ENCODE peak calls at places on chromosomes 11 and 22, in six cellular contexts. One of them, this sample, is unnamed.

GRCh38 chr22:27512283-27512761 is 289.2 kb downstream of the MN1 start:
- ATAC-seq in upper lobe of left lung: peak; percentile 83
- ATAC-seq in K562: no peak
- ATAC-seq in GM12878: no peak
- ATAC-seq in A549: no peak
- ATAC-seq in HepG2: no peak
- ATAC-seq in this sample: peak; percentile 79

GRCh38 chr11:77589181-77589520 is 602 bp upstream of the AQP11 start:
- ATAC-seq in K562: peak; percentile 56
- ATAC-seq in HepG2: peak; percentile 8
- ATAC-seq in A549: peak; percentile 48
- ATAC-seq in GM12878: peak; percentile 27
- ATAC-seq in upper lobe of left lung: no peak
- ATAC-seq in this sample: no peak

GRCh38 chr11:57648791-57649735 is 649 bp downstream of the YPEL4 start:
- ATAC-seq in HepG2: no peak
- ATAC-seq in A549: peak; percentile 40
- ATAC-seq in upper lobe of left lung: peak; percentile 7
- ATAC-seq in GM12878: no peak
- ATAC-seq in K562: no peak
- ATAC-seq in this sample: no peak

GRCh38 chr11:69670158-69670845 is 4.9 kb downstream of the LTO1 start:
- ATAC-seq in K562: peak; percentile 79
- ATAC-seq in HepG2: peak; percentile 52
- ATAC-seq in A549: peak; percentile 81
- ATAC-seq in upper lobe of left lung: peak; percentile 68
- ATAC-seq in GM12878: peak; percentile 60
- ATAC-seq in this sample: peak; percentile 72

GRCh38 chr22:37088750-37089408 is 20.6 kb downstream of the TMPRSS6 start:
- ATAC-seq in GM12878: peak; percentile 49
- ATAC-seq in K562: no peak
- ATAC-seq in upper lobe of left lung: no peak
- ATAC-seq in A549: no peak
- ATAC-seq in HepG2: no peak
- ATAC-seq in this sample: no peak

GRCh38 chr11:85923455-85923854 is 68.3 kb downstream of the CCDC83 start:
- ATAC-seq in HepG2: peak; percentile 76
- ATAC-seq in K562: no peak
- ATAC-seq in GM12878: no peak
- ATAC-seq in A549: no peak
- ATAC-seq in upper lobe of left lung: no peak
- ATAC-seq in this sample: no peak

GRCh38 chr11:498297-499181 is 8.5 kb downstream of the RNH1 start:
- ATAC-seq in upper lobe of left lung: no peak
- ATAC-seq in HepG2: no peak
- ATAC-seq in A549: no peak
- ATAC-seq in GM12878: no peak
- ATAC-seq in K562: no peak
- ATAC-seq in this sample: no peak

GRCh38 chr22:42473484-42474193 is 41.4 kb upstream of the NFAM1 start:
- ATAC-seq in K562: peak; percentile 84
- ATAC-seq in HepG2: peak; percentile 79
- ATAC-seq in GM12878: peak; percentile 89
- ATAC-seq in upper lobe of left lung: peak; percentile 63
- ATAC-seq in A549: peak; percentile 83
- ATAC-seq in this sample: no peak

GRCh38 chr11:83441171-83441570 is 155.0 kb upstream of the CCDC90B start:
- ATAC-seq in A549: no peak
- ATAC-seq in K562: no peak
- ATAC-seq in upper lobe of left lung: no peak
- ATAC-seq in GM12878: no peak
- ATAC-seq in HepG2: no peak
- ATAC-seq in this sample: no peak

GRCh38 chr22:46240073-46240472 is 10.0 kb downstream of the CDPF1 start:
- ATAC-seq in HepG2: no peak
- ATAC-seq in GM12878: no peak
- ATAC-seq in K562: no peak
- ATAC-seq in A549: no peak
- ATAC-seq in upper lobe of left lung: no peak
- ATAC-seq in this sample: no peak

GRCh38 chr11:102006835-102007566 is 40.2 kb upstream of the CFAP300 start:
- ATAC-seq in K562: no peak
- ATAC-seq in GM12878: no peak
- ATAC-seq in upper lobe of left lung: no peak
- ATAC-seq in A549: no peak
- ATAC-seq in HepG2: peak; percentile 69
- ATAC-seq in this sample: no peak

GRCh38 chr11:704799-705645 is 1.0 kb upstream of the EPS8L2 start:
- ATAC-seq in upper lobe of left lung: peak; percentile 36
- ATAC-seq in A549: peak; percentile 42
- ATAC-seq in HepG2: peak; percentile 81
- ATAC-seq in GM12878: no peak
- ATAC-seq in K562: no peak
- ATAC-seq in this sample: no peak

GRCh38 chr11:72380132-72380503 is 54.2 kb downstream of the CLPB start:
- ATAC-seq in A549: no peak
- ATAC-seq in HepG2: no peak
- ATAC-seq in upper lobe of left lung: no peak
- ATAC-seq in K562: no peak
- ATAC-seq in GM12878: no peak
- ATAC-seq in this sample: no peak

GRCh38 chr11:14502039-14502438 is 2.4 kb upstream of the COPB1 start:
- ATAC-seq in upper lobe of left lung: no peak
- ATAC-seq in A549: no peak
- ATAC-seq in HepG2: no peak
- ATAC-seq in K562: no peak
- ATAC-seq in GM12878: no peak
- ATAC-seq in this sample: no peak

GRCh38 chr11:18581825-18582224 is 6.7 kb downstream of the UEVLD start:
- ATAC-seq in HepG2: no peak
- ATAC-seq in A549: no peak
- ATAC-seq in GM12878: no peak
- ATAC-seq in upper lobe of left lung: no peak
- ATAC-seq in K562: no peak
- ATAC-seq in this sample: no peak

GRCh38 chr11:95599959-95600586 is 189.5 kb downstream of the FAM76B start:
- ATAC-seq in K562: no peak
- ATAC-seq in upper lobe of left lung: no peak
- ATAC-seq in A549: no peak
- ATAC-seq in GM12878: no peak
- ATAC-seq in HepG2: no peak
- ATAC-seq in this sample: no peak

GRCh38 chr11:95359323-95359656 is 128.3 kb upstream of the SESN3 start:
- ATAC-seq in A549: no peak
- ATAC-seq in upper lobe of left lung: no peak
- ATAC-seq in HepG2: no peak
- ATAC-seq in GM12878: no peak
- ATAC-seq in K562: no peak
- ATAC-seq in this sample: no peak

GRCh38 chr11:5643585-5643984 is 18.8 kb downstream of the TRIM34 start:
- ATAC-seq in K562: no peak
- ATAC-seq in A549: no peak
- ATAC-seq in GM12878: no peak
- ATAC-seq in HepG2: no peak
- ATAC-seq in upper lobe of left lung: no peak
- ATAC-seq in this sample: no peak

GRCh38 chr11:57541099-57541670 is 3.8 kb downstream of the SMTNL1 start:
- ATAC-seq in K562: no peak
- ATAC-seq in A549: no peak
- ATAC-seq in upper lobe of left lung: no peak
- ATAC-seq in GM12878: no peak
- ATAC-seq in HepG2: no peak
- ATAC-seq in this sample: no peak

GRCh38 chr22:46742576-46743221 is 4.6 kb upstream of the CERK start:
- ATAC-seq in upper lobe of left lung: no peak
- ATAC-seq in A549: no peak
- ATAC-seq in GM12878: no peak
- ATAC-seq in K562: no peak
- ATAC-seq in HepG2: no peak
- ATAC-seq in this sample: no peak

GRCh38 chr22:20463324-20464095 is 25.9 kb upstream of the SCARF2 start:
- ATAC-seq in upper lobe of left lung: peak; percentile 48
- ATAC-seq in GM12878: peak; percentile 77
- ATAC-seq in A549: no peak
- ATAC-seq in HepG2: no peak
- ATAC-seq in K562: no peak
- ATAC-seq in this sample: no peak

GRCh38 chr22:38246692-38247091 is 26.1 kb downstream of the TMEM184B start:
- ATAC-seq in GM12878: no peak
- ATAC-seq in HepG2: no peak
- ATAC-seq in A549: no peak
- ATAC-seq in K562: no peak
- ATAC-seq in upper lobe of left lung: peak; percentile 87
- ATAC-seq in this sample: peak; percentile 73

GRCh38 chr11:47403135-47403534 is 5.3 kb upstream of the SLC39A13 start:
- ATAC-seq in A549: no peak
- ATAC-seq in K562: no peak
- ATAC-seq in HepG2: no peak
- ATAC-seq in upper lobe of left lung: no peak
- ATAC-seq in GM12878: no peak
- ATAC-seq in this sample: no peak
- H3K4me1 ChIP-seq in A549: peaks cover 15% of the 10 kb centered on the region
- H3K4me1 ChIP-seq in K562: peaks cover 48% of the 10 kb centered on the region
- H3K4me1 ChIP-seq in HepG2: peaks cover 62% of the 10 kb centered on the region
- H3K4me1 ChIP-seq in upper lobe of left lung: peaks cover 29% of the 10 kb centered on the region
- H3K4me1 ChIP-seq in GM12878: peaks cover 38% of the 10 kb centered on the region
- H3K4me1 ChIP-seq in this sample: peaks cover 7% of the 10 kb centered on the region

DNA sequence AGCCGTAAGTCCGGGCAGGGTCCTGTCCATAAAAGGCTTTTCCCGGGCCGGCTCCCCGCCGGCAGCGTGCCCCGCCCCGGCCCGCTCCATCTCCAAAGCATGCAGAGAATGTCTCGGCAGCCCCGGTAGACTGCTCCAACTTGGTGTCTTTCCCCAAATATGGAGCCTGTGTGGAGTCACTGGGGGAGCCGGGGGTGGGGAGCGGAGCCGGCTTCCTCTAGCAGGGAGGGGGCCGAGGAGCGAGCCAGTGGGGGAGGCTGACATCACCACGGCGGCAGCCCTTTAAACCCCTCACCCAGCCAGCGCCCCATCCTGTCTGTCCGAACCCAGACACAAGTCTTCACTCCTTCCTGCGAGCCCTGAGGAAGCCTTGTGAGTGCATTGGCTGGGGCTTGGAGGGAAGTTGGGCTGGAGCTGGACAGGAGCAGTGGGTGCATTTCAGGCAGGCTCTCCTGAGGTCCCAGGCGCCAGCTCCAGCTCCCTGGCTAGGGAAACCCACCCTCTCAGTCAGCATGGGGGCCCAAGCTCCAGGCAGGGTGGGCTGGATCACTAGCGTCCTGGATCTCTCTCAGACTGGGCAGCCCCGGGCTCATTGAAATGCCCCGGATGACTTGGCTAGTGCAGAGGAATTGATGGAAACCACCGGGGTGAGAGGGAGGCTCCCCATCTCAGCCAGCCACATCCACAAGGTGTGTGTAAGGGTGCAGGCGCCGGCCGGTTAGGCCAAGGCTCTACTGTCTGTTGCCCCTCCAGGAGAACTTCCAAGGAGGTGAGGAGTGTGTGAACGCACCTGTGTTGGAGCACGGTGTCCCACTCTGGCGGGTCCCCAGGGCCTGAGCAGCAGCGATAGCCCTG is at the start of gene TAGLN:
- ATAC-seq in HepG2: peak; percentile 30
- ATAC-seq in GM12878: no peak
- ATAC-seq in A549: peak; percentile 46
- ATAC-seq in K562: no peak
- ATAC-seq in upper lobe of left lung: peak; percentile 88
- ATAC-seq in this sample: peak; percentile 85
- TF ChIP-seq EP300 in HepG2: no peak
- TF ChIP-seq EP300 in GM12878: no peak
- TF ChIP-seq EP300 in A549: no peak
- TF ChIP-seq EP300 in K562: no peak
- TF ChIP-seq EP300 in upper lobe of left lung: no peak
- TF ChIP-seq EP300 in this sample: peak; percentile 65

GRCh38 chr11:12538889-12539421 is 135.3 kb upstream of the TEAD1 start:
- ATAC-seq in A549: no peak
- ATAC-seq in K562: no peak
- ATAC-seq in upper lobe of left lung: no peak
- ATAC-seq in HepG2: no peak
- ATAC-seq in GM12878: no peak
- ATAC-seq in this sample: no peak
- H3K4me1 ChIP-seq in A549: peaks cover 50% of the 10 kb centered on the region
- H3K4me1 ChIP-seq in K562: no peaks in the 10 kb centered on the region
- H3K4me1 ChIP-seq in upper lobe of left lung: peaks cover 3% of the 10 kb centered on the region
- H3K4me1 ChIP-seq in HepG2: no peaks in the 10 kb centered on the region
- H3K4me1 ChIP-seq in GM12878: no peaks in the 10 kb centered on the region
- H3K4me1 ChIP-seq in this sample: peaks cover 52% of the 10 kb centered on the region

GRCh38 chr11:134583397-134583990 is 171.5 kb upstream of the B3GAT1 start:
- ATAC-seq in HepG2: no peak
- ATAC-seq in K562: no peak
- ATAC-seq in upper lobe of left lung: peak; percentile 59
- ATAC-seq in A549: no peak
- ATAC-seq in GM12878: peak; percentile 50
- ATAC-seq in this sample: no peak

GRCh38 chr11:134580635-134581025 is 168.6 kb upstream of the B3GAT1 start:
- ATAC-seq in K562: no peak
- ATAC-seq in upper lobe of left lung: no peak
- ATAC-seq in HepG2: no peak
- ATAC-seq in GM12878: no peak
- ATAC-seq in A549: no peak
- ATAC-seq in this sample: no peak

GRCh38 chr11:134584001-134584561 is 172.0 kb upstream of the B3GAT1 start:
- ATAC-seq in GM12878: peak; percentile 14
- ATAC-seq in A549: no peak
- ATAC-seq in K562: no peak
- ATAC-seq in upper lobe of left lung: no peak
- ATAC-seq in HepG2: no peak
- ATAC-seq in this sample: no peak

GRCh38 chr11:134581121-134581626 is 169.1 kb upstream of the B3GAT1 start:
- ATAC-seq in upper lobe of left lung: no peak
- ATAC-seq in GM12878: no peak
- ATAC-seq in K562: no peak
- ATAC-seq in HepG2: no peak
- ATAC-seq in A549: no peak
- ATAC-seq in this sample: no peak

DNA sequence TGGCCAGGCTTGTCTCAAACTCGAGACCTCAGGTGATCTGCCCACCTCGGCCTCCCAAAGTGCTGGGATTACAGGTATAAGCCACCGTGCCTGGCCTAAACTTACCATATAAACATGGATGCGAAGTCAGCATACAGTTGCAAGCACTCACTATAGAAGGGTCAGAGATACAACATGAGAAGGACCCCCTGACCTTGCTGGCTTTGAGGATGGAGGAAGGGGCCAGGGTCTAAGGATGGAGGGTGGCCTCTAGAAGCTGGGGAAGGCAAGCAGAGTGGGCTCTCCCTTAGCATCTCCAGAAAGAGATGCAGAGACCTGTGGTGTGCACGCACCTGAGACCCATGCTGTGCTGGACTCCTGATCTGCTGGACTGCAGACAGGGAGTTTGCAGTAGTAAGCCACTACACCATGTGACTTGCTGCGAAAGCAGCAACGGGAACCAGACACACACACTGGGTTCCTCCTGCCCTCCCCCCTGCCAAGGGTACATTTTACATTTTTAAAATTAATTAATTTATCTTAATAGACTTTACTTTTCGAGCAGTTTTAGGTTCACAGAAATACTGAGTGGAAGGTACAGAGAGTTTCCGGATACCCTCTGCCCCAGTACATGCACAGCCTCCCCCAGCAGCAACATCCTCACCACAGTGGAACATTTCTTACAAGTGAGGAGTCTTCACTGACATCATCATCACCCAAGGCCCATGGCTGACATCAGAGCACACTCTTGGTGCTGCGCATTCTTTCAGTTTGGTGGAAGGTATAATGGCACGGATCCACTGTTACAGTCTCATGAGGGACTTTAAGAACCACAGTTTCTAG is 170.1 kb upstream of the B3GAT1 start:
- ATAC-seq in A549: no peak
- ATAC-seq in GM12878: no peak
- ATAC-seq in K562: no peak
- ATAC-seq in upper lobe of left lung: no peak
- ATAC-seq in HepG2: no peak
- ATAC-seq in this sample: no peak
- TF ChIP-seq EP300 in A549: no peak
- TF ChIP-seq EP300 in GM12878: no peak
- TF ChIP-seq EP300 in K562: no peak
- TF ChIP-seq EP300 in upper lobe of left lung: no peak
- TF ChIP-seq EP300 in HepG2: no peak
- TF ChIP-seq EP300 in this sample: no peak

This sample was measured in gastroesophageal sphincter.